ENCODE peak calls at places on chromosome 18, in ten cellular contexts. X is transverse colon, A is upper lobe of right lung, M is mesendoderm, J is AG04450, W is left lung, S is fibroblast of lung, V is brain microvascular endothelial cell, N is HepG2, U is heart right ventricle. B is an unnamed sample.

GRCh38 chr18:6857305-6857704 is 127.8 kb downstream of the ARHGAP28 start:
- DNase-seq in X (no peak), A (no peak), M (peak; percentile 42), J (peak; percentile 64), W (no peak), S (peak; percentile 82), V (peak; percentile 3), N (no peak), U (no peak), B (no peak)

GRCh38 chr18:32717151-32717550 is 55.7 kb downstream of the KLHL14 start:
- DNase-seq in X (no peak), A (no peak), M (no peak), J (no peak), W (no peak), S (no peak), V (no peak), N (no peak), U (no peak), B (no peak)

GRCh38 chr18:3688682-3689081 is 238.7 kb downstream of the TGIF1 start:
- DNase-seq in X (no peak), A (no peak), M (peak; percentile 90), J (peak; percentile 96), W (no peak), S (peak; percentile 85), V (peak; percentile 93), N (no peak), U (no peak), B (no peak)

GRCh38 chr18:5317186-5317585 is 21.7 kb upstream of the ZBTB14 start:
- DNase-seq in X (no peak), A (no peak), M (no peak), J (no peak), W (no peak), S (no peak), V (no peak), N (no peak), U (no peak), B (no peak)

GRCh38 chr18:58375051-58375450 is 253.8 kb downstream of the ALPK2 start:
- DNase-seq in X (no peak), A (no peak), M (no peak), J (no peak), W (no peak), S (no peak), V (no peak), N (no peak), U (no peak), B (no peak)

GRCh38 chr18:31369478-31369877 is 7.1 kb upstream of the DSG4 start:
- DNase-seq in X (no peak), A (no peak), M (no peak), J (no peak), W (no peak), S (no peak), V (no peak), N (no peak), U (no peak), B (no peak)

GRCh38 chr18:71443726-71444480 is 1100.2 kb downstream of the CBLN2 start:
- DNase-seq in X (no peak), A (no peak), M (peak; percentile 11), J (no peak), W (no peak), S (peak; percentile 75), V (peak; percentile 27), N (no peak), U (no peak), B (no peak)

GRCh38 chr18:55136258-55136657 is 177.0 kb upstream of the CCDC68 start:
- DNase-seq in X (no peak), A (no peak), M (no peak), J (no peak), W (no peak), S (no peak), V (no peak), N (no peak), U (no peak), B (no peak)

GRCh38 chr18:59207506-59207905 is 12.5 kb upstream of the GRP start:
- DNase-seq in X (no peak), A (no peak), M (no peak), J (no peak), W (no peak), S (no peak), V (no peak), N (no peak), U (no peak), B (no peak)

GRCh38 chr18:7921938-7922587 is 354.9 kb downstream of the PTPRM start:
- DNase-seq in X (no peak), A (no peak), M (no peak), J (no peak), W (no peak), S (peak; percentile 80), V (peak; percentile 59), N (peak; percentile 76), U (no peak), B (no peak)

GRCh38 chr18:63999871-64000270 is 30.0 kb downstream of the SERPINB8 start:
- DNase-seq in X (no peak), A (no peak), M (no peak), J (no peak), W (no peak), S (no peak), V (no peak), N (no peak), U (no peak), B (no peak)

GRCh38 chr18:21546423-21546822 is 54.1 kb downstream of the ESCO1 start:
- DNase-seq in X (no peak), A (no peak), M (no peak), J (no peak), W (no peak), S (no peak), V (no peak), N (no peak), U (no peak), B (no peak)

GRCh38 chr18:9615280-9615797 is 980 bp upstream of the PPP4R1 start:
- DNase-seq in X (no peak), A (no peak), M (peak; percentile 40), J (no peak), W (no peak), S (no peak), V (no peak), N (no peak), U (no peak), B (no peak)
- H3K27ac ChIP-seq in X (peak overlapping the region; percentile 98), A (peak overlapping the region; percentile 97), M (peak overlapping the region; percentile 92), J (peak overlapping the region; percentile 73), W (peak overlapping the region; percentile 97), S (peak overlapping the region; percentile 90), V (peak overlapping the region; percentile 79), N (peak overlapping the region; percentile 78), U (peak overlapping the region; percentile 97), B (peak overlapping the region; percentile 100)

GRCh38 chr18:13178976-13179375 is 39.6 kb upstream of the LDLRAD4 start:
- DNase-seq in X (no peak), A (no peak), M (no peak), J (no peak), W (no peak), S (no peak), V (no peak), N (no peak), U (no peak), B (no peak)
- H3K27ac ChIP-seq in X (peak overlapping the region; percentile 40), A (no peak overlapping the region), M (no peak overlapping the region), J (no peak overlapping the region), W (no peak overlapping the region), S (no peak overlapping the region), V (no peak overlapping the region), N (peak overlapping the region; percentile 83), U (no peak overlapping the region), B (no peak overlapping the region)

DNA sequence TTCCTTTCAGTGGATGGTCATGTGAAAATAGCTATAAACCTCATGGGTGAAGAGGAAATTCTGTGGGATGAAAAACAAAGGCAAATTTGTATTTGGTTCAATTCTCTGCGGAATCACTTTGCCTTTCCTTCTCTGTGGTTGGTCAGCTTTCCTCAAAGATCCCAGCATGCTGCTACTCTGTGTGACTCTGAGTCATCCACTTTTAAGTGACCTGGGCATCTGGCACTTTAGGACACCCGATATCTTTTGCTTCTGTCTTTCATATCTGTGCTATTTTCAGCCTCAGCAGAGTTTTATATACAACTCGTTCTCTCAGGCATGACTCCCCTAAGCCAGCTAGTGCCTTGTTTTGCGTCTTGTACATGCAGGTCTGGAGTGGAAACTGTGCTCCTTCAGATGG is 217.0 kb upstream of the PIEZO2 start:
- DNase-seq in X (no peak), A (no peak), M (no peak), J (no peak), W (no peak), S (peak; percentile 14), V (peak; percentile 60), N (no peak), U (peak; percentile 45), B (no peak)
- H3K27ac ChIP-seq in X (no peak overlapping the region), A (no peak overlapping the region), M (no peak overlapping the region), J (no peak overlapping the region), W (no peak overlapping the region), S (no peak overlapping the region), V (no peak overlapping the region), N (no peak overlapping the region), U (peak overlapping the region; percentile 83), B (no peak overlapping the region)

DNA sequence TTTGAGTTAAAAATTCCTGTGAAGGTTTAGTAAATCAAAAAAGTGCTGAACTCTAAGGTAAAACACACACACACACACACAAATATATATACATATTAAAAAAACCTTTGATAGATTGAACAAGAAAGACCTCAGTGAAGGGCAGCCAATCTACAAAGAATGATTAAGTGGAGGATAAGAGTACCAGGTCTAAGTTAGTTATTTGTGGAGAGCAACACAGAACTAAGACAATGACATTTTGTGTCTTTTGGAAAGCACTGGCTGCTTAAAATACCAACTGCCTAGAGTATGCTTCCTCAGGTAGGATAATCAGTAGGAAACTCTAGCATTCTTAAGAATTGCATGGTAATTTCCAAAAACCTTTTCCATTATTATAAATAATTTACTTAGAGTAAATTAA is 481.4 kb upstream of the SYT4 start:
- DNase-seq in X (no peak), A (no peak), M (peak; percentile 40), J (no peak), W (no peak), S (no peak), V (no peak), N (no peak), U (no peak), B (no peak)
- H3K27ac ChIP-seq in X (no peak overlapping the region), A (no peak overlapping the region), M (no peak overlapping the region), J (no peak overlapping the region), W (no peak overlapping the region), S (no peak overlapping the region), V (no peak overlapping the region), N (no peak overlapping the region), U (no peak overlapping the region), B (no peak overlapping the region)

B was measured in epithelial cell of prostate.